ENCODE peak calls at places on chromosomes 16 and 17, in five cellular contexts. B, F, M, J and Q are unnamed samples.

GRCh38 chr16:57531635-57532220 is 4.6 kb downstream of the CCDC102A start:
- DNase-seq in J (no peak), M (no peak), B (no peak), F (no peak), Q (no peak)

GRCh38 chr16:20774703-20775362 is 11.0 kb downstream of the ACSM3 start:
- DNase-seq in M (peak; percentile 92), J (peak; percentile 41), F (peak; percentile 64), B (peak; percentile 68), Q (peak; percentile 72)

GRCh38 chr17:82237083-82237745 is 8.4 kb downstream of the SLC16A3 start:
- DNase-seq in M (peak; percentile 74), B (no peak), F (no peak), J (no peak), Q (no peak)

GRCh38 chr17:80063815-80064585 is 27.6 kb downstream of the CCDC40 start:
- DNase-seq in J (no peak), M (no peak), F (peak; percentile 55), B (peak; percentile 24), Q (peak; percentile 83)

GRCh38 chr16:720507-720989 is 398 bp upstream of the ANTKMT start:
- DNase-seq in M (peak; percentile 73), F (peak; percentile 55), J (peak; percentile 68), B (no peak), Q (peak; percentile 74)

GRCh38 chr16:83715217-83715920 is 92.4 kb upstream of the HSBP1 start:
- DNase-seq in M (no peak), F (no peak), J (no peak), B (no peak), Q (no peak)

GRCh38 chr16:58472827-58473226 is 27.1 kb upstream of the NDRG4 start:
- DNase-seq in F (no peak), J (no peak), B (no peak), M (no peak), Q (no peak)

GRCh38 chr16:75326333-75326732 is 74.9 kb upstream of the BCAR1 start:
- DNase-seq in M (no peak), J (no peak), F (no peak), B (no peak), Q (no peak)

GRCh38 chr17:16417896-16418683 is 2.7 kb downstream of the TRPV2 start:
- DNase-seq in B (no peak), M (no peak), J (no peak), F (peak; percentile 54), Q (peak; percentile 70)

GRCh38 chr17:72967963-72968585 is 124.4 kb downstream of the SLC39A11 start:
- DNase-seq in B (no peak), M (no peak), J (no peak), F (no peak), Q (no peak)

GRCh38 chr16:68993885-68994284 is 111.6 kb upstream of the HAS3 start:
- DNase-seq in B (no peak), F (no peak), J (no peak), M (no peak), Q (peak; percentile 91)

GRCh38 chr16:68991075-68991474 is 114.4 kb upstream of the HAS3 start:
- DNase-seq in M (no peak), F (no peak), B (no peak), J (no peak), Q (no peak)

GRCh38 chr16:68994324-68994723 is 111.1 kb upstream of the HAS3 start:
- DNase-seq in M (peak; percentile 36), F (no peak), B (no peak), J (no peak), Q (no peak)

GRCh38 chr16:68993421-68993820 is 112.0 kb upstream of the HAS3 start:
- DNase-seq in J (no peak), M (no peak), B (no peak), F (no peak), Q (no peak)

DNA sequence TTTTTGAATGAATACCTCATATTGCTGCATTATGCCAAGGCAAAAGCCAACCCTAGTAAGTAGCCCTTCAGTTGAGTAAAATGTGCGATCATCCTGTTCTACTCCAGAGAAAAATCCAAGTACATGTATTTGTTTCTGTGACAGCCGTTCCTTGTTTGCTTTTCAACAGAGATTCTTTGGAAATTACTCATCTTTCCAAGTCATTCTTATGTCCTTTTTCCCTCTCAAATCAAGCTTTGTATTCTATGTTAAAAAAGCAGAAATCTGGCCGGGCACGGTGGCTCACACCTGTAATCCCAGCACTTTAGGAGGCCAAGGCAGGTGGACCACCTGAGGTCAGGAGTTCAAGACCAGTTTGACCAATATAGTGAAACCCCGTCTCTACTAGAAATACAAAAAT is 112.9 kb upstream of the HAS3 start:
- DNase-seq in J (no peak), F (peak; percentile 33), B (peak; percentile 48), M (no peak), Q (peak; percentile 73)
- H3K4me1 ChIP-seq in J (no peaks in the 10 kb centered on the region), F (peaks cover 46% of the 10 kb centered on the region), B (peaks cover 52% of the 10 kb centered on the region), M (peaks cover 58% of the 10 kb centered on the region), Q (peaks cover 38% of the 10 kb centered on the region)

GRCh38 chr17:39782980-39783379 is 45.2 kb downstream of the GRB7 start:
- DNase-seq in B (no peak), M (no peak), F (no peak), J (no peak), Q (no peak)

GRCh38 chr17:39782481-39782880 is 44.7 kb downstream of the GRB7 start:
- DNase-seq in F (peak; percentile 41), M (no peak), B (no peak), J (no peak), Q (no peak)

GRCh38 chr17:39791296-39791992 is 53.7 kb downstream of the GRB7 start:
- DNase-seq in F (no peak), J (no peak), M (peak; percentile 26), B (no peak), Q (no peak)

GRCh38 chr17:39787743-39788484 is 50.2 kb downstream of the GRB7 start:
- DNase-seq in M (peak; percentile 22), J (no peak), F (no peak), B (no peak), Q (no peak)

GRCh38 chr17:39787038-39787437 is 49.3 kb downstream of the GRB7 start:
- DNase-seq in M (no peak), F (no peak), J (no peak), B (no peak), Q (no peak)
- H3K9me2 ChIP-seq in M (no peaks in the 10 kb centered on the region), F (no peaks in the 10 kb centered on the region), J (no peaks in the 10 kb centered on the region), B (no peaks in the 10 kb centered on the region), Q (no peaks in the 10 kb centered on the region)

GRCh38 chr17:21037117-21037803 is 5.6 kb downstream of the USP22 start:
- DNase-seq in J (no peak), M (no peak), B (no peak), F (no peak), Q (no peak)

GRCh38 chr17:21041753-21042433 is 918 bp downstream of the USP22 start:
- DNase-seq in M (peak; percentile 89), B (peak; percentile 48), J (peak; percentile 75), F (peak; percentile 73), Q (peak; percentile 82)

GRCh38 chr17:21042434-21043295 is at the start of gene USP22:
- DNase-seq in B (no peak), M (no peak), J (no peak), F (no peak), Q (peak; percentile 98)

GRCh38 chr17:21043296-21044232 is 753 bp upstream of the USP22 start:
- DNase-seq in F (peak; percentile 98), M (peak; percentile 98), B (peak; percentile 95), J (peak; percentile 98), Q (peak; percentile 100)

GRCh38 chr17:21039839-21040575 is 2.8 kb downstream of the USP22 start:
- DNase-seq in M (peak; percentile 67), B (peak; percentile 53), F (no peak), J (peak; percentile 55), Q (peak; percentile 74)
- H3K4me1 ChIP-seq in M (peaks cover 51% of the 10 kb centered on the region), B (peaks cover 11% of the 10 kb centered on the region), F (peaks cover 20% of the 10 kb centered on the region), J (peaks cover 42% of the 10 kb centered on the region), Q (peaks cover 36% of the 10 kb centered on the region)

DNA sequence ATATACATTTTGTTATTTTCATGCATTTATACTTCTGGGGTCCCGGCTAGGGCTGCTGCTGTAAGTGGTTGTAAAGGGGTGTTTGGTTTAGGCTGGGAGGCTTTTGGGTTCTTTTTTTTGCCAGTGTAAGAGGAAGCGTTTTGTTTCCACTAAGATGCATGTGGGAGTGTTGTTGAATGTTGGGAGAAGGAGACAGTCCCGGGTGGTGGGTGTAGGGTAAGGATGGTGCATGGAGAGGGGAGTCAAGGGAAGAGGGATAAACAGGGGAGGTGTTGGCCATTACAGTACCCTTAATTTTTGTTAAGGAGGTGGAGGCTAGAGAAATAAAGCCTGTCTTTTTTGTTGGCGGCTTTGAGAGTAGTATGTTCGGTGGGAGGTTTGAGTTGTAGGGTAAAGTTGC is 8.4 kb upstream of the ZNF747 start:
- DNase-seq in M (no peak), B (no peak), F (no peak), J (no peak), Q (no peak)
- H3K9me2 ChIP-seq in M (no peaks in the 10 kb centered on the region), B (no peaks in the 10 kb centered on the region), F (no peaks in the 10 kb centered on the region), J (no peaks in the 10 kb centered on the region), Q (no peaks in the 10 kb centered on the region)

GRCh38 chr17:44384823-44385286 is 4.6 kb downstream of the ITGA2B start:
- DNase-seq in J (no peak), F (no peak), M (peak; percentile 68), B (no peak), Q (peak; percentile 33)
- H3K4me1 ChIP-seq in J (no peaks in the 10 kb centered on the region), F (no peaks in the 10 kb centered on the region), M (peaks cover 7% of the 10 kb centered on the region), B (peaks cover 4% of the 10 kb centered on the region), Q (no peaks in the 10 kb centered on the region)

GRCh38 chr17:41888332-41888965 is 23.2 kb upstream of the KLHL11 start:
- DNase-seq in B (no peak), M (no peak), J (no peak), F (no peak), Q (no peak)
- H3K9me2 ChIP-seq in B (no peaks in the 10 kb centered on the region), M (no peaks in the 10 kb centered on the region), J (no peaks in the 10 kb centered on the region), F (no peaks in the 10 kb centered on the region), Q (no peaks in the 10 kb centered on the region)

GRCh38 chr17:929547-929946 is 50.0 kb downstream of the NXN start:
- DNase-seq in M (no peak), B (no peak), J (no peak), F (no peak), Q (no peak)
- H3K4me1 ChIP-seq in M (peaks cover 51% of the 10 kb centered on the region), B (peaks cover 76% of the 10 kb centered on the region), J (no peaks in the 10 kb centered on the region), F (peaks cover 74% of the 10 kb centered on the region), Q (peaks cover 36% of the 10 kb centered on the region)

DNA sequence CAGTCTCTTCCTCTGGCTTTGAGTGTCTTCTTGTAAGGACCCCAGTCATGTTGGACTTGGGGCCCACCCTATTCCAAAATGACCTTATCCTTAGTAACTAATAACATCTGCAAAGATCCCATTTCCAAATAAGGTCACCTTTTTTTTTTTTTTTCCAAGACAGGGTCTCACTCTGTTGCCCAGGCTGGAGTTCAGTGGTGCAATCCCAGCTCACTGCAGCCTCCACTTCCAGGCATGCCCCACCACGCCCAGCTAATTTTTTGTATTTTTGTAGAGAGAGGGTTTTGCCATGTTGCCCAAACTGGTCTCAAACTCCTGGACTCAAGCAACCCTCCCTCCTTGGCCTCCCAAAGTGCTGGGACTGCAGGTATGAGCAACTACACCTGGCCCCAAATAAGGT is 118.8 kb upstream of the GSE1 start:
- DNase-seq in J (no peak), B (no peak), F (no peak), M (no peak), Q (no peak)
- H3K9me2 ChIP-seq in J (no peaks in the 10 kb centered on the region), B (no peaks in the 10 kb centered on the region), F (no peaks in the 10 kb centered on the region), M (no peaks in the 10 kb centered on the region), Q (no peaks in the 10 kb centered on the region)